ENCODE peak calls at places on chromosomes 6 and 20, in seven cellular contexts. P is IMR-90, X is H9, E is H1, R is mesenchymal stem cell, S is mesendoderm, W is trophoblast cell. D is an unnamed sample.

GRCh38 chr6:49121970-49122369 is 341.1 kb downstream of the MMUT start:
- DNase-seq in P (no peak), X (no peak), E (no peak), R (no peak), S (no peak), W (no peak), D (no peak)

GRCh38 chr6:131597448-131597847 is 24.4 kb downstream of the ARG1 start:
- DNase-seq in P (no peak), X (no peak), E (no peak), R (peak), S (peak), W (no peak), D (no peak)

GRCh38 chr6:35442693-35443092 is 9.4 kb upstream of the FANCE start:
- DNase-seq in P (no peak), X (no peak), E (no peak), R (no peak), S (no peak), W (no peak), D (no peak)

GRCh38 chr6:81937296-81937937 is 184.9 kb upstream of the TENT5A start:
- DNase-seq in P (peak), X (no peak), E (no peak), R (peak), S (no peak), W (no peak), D (no peak)

GRCh38 chr6:53492860-53493634 is 51.9 kb downstream of the GCLC start:
- DNase-seq in P (peak), X (peak), E (peak), R (peak), S (peak), W (no peak), D (peak)

GRCh38 chr20:62763404-62763803 is 32.9 kb upstream of the MRGBP start:
- DNase-seq in P (no peak), X (no peak), E (no peak), R (no peak), S (no peak), W (no peak), D (no peak)

GRCh38 chr6:140020207-140020791 is 645.9 kb upstream of the CITED2 start:
- DNase-seq in P (no peak), X (no peak), E (no peak), R (no peak), S (no peak), W (no peak), D (no peak)

GRCh38 chr6:136114661-136115060 is 135.4 kb downstream of the MTFR2 start:
- DNase-seq in P (no peak), X (no peak), E (no peak), R (no peak), S (no peak), W (no peak), D (no peak)

GRCh38 chr20:38932457-38933120 is 6.4 kb downstream of the FAM83D start:
- DNase-seq in P (peak), X (no peak), E (no peak), R (peak), S (peak), W (peak), D (no peak)

DNA sequence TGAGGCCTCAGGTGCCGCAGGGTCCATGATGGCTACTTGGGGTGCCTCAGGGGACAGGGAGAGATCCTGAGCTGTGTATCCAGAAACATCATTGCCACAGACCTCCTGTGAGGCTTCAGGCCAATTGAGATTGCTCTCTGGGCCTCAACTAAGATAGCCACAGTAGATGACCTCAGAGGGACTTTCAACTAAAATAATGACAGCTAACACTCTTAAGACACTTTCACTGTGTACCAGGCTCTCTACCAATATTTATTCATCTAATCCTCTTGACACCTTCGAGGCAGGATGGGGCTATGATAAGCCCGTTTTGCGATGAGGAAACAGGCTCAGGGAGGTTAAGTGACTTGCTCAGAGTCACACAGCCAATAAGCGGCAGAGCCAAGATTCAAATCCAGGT is 10.7 kb downstream of the RIMS4 start:
- DNase-seq in P (no peak), X (no peak), E (no peak), R (no peak), S (no peak), W (no peak), D (no peak)
- H4K8ac ChIP-seq in P (no peak), X (no peak), E (no peak), R (no peak), S (no peak), W (no peak), D (no peak)

GRCh38 chr20:435558-435957 is 26.8 kb downstream of the TBC1D20 start:
- DNase-seq in P (no peak), X (no peak), E (no peak), R (no peak), S (no peak), W (peak), D (no peak)
- H3K18ac ChIP-seq in P (no peak), X (no peak), E (no peak), R (no peak), S (no peak), W (no peak), D (no peak)

GRCh38 chr6:145081677-145082076 is 653.6 kb downstream of the EPM2A start:
- DNase-seq in P (no peak), X (no peak), E (no peak), R (no peak), S (no peak), W (no peak), D (no peak)

GRCh38 chr6:145076110-145076841 is 659.0 kb downstream of the EPM2A start:
- DNase-seq in P (no peak), X (no peak), E (no peak), R (no peak), S (no peak), W (no peak), D (no peak)

GRCh38 chr6:145077382-145077781 is 657.9 kb downstream of the EPM2A start:
- DNase-seq in P (no peak), X (no peak), E (no peak), R (no peak), S (no peak), W (no peak), D (no peak)

GRCh38 chr6:145082359-145082758 is 653.0 kb downstream of the EPM2A start:
- DNase-seq in P (no peak), X (no peak), E (no peak), R (no peak), S (no peak), W (no peak), D (no peak)

DNA sequence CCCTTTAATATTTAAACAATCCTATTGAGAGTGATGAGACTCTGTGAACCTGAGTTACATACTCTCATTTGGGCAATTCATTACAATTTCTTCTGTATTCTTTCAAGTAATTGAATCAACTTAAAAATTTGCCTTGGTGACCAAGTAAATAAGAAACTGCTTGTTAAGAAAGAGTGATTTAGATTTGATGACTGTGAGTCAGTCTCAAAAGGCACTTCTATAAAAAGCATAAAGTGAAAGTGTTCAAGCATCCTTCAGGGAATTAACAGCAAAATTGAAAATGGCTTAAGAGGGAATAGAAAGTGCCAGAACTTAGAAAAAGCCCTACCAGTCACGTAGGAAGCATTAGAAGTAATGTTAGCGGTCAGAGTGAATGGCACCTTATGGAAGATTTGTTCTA is 654.7 kb downstream of the EPM2A start:
- DNase-seq in P (no peak), X (no peak), E (no peak), R (no peak), S (no peak), W (no peak), D (no peak)
- H4K8ac ChIP-seq in P (no peak), X (no peak), E (no peak), R (no peak), S (no peak), W (no peak), D (no peak)

GRCh38 chr6:28340310-28340709 is 4.4 kb upstream of the ZSCAN31 start:
- DNase-seq in P (no peak), X (no peak), E (no peak), R (no peak), S (no peak), W (no peak), D (no peak)
- H3K18ac ChIP-seq in P (no peak), X (no peak), E (no peak), R (no peak), S (no peak), W (no peak), D (no peak)

GRCh38 chr6:31467151-31467550 is 30.8 kb upstream of the MICB start:
- DNase-seq in P (no peak), X (no peak), E (no peak), R (no peak), S (peak), W (no peak), D (no peak)

GRCh38 chr6:31466466-31466865 is 31.5 kb upstream of the MICB start:
- DNase-seq in P (no peak), X (no peak), E (no peak), R (no peak), S (no peak), W (no peak), D (no peak)

GRCh38 chr6:31465185-31465536 is 32.8 kb upstream of the MICB start:
- DNase-seq in P (no peak), X (no peak), E (no peak), R (no peak), S (no peak), W (no peak), D (no peak)

GRCh38 chr6:31464252-31465184 is 33.4 kb upstream of the MICB start:
- DNase-seq in P (no peak), X (no peak), E (no peak), R (no peak), S (no peak), W (no peak), D (no peak)

DNA sequence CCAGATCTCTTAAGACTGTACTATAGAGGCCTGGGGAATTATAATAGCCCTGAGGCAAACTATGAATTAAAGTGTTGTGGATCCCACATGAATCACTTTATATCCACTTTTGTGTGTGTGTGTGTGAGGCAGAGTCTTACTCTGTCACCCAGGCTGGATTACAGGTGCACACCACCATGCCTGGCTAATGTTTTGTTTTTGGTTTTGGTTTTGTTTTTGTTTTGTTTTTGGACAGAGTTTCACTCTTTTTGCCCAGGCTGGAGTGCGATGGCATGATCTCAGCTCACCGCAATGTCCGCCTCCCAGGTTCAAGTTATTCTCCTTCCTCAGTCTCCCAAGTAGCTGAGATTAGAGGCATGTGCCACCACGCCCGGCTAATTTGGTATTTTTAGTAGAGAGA is 32.2 kb upstream of the MICB start:
- DNase-seq in P (no peak), X (no peak), E (no peak), R (no peak), S (no peak), W (no peak), D (no peak)
- H4K8ac ChIP-seq in P (no peak), X (no peak), E (no peak), R (no peak), S (no peak), W (no peak), D (no peak)

GRCh38 chr6:31068738-31069340 is 43.5 kb downstream of the C6orf15 start:
- DNase-seq in P (peak), X (peak), E (peak), R (peak), S (peak), W (peak), D (peak)

GRCh38 chr6:31070711-31071197 is 41.6 kb downstream of the C6orf15 start:
- DNase-seq in P (peak), X (peak), E (peak), R (peak), S (peak), W (peak), D (peak)

GRCh38 chr6:31063906-31064435 is 48.4 kb downstream of the C6orf15 start:
- DNase-seq in P (no peak), X (no peak), E (no peak), R (no peak), S (no peak), W (no peak), D (no peak)

GRCh38 chr6:31065556-31065955 is 46.8 kb downstream of the C6orf15 start:
- DNase-seq in P (peak), X (no peak), E (no peak), R (no peak), S (no peak), W (no peak), D (no peak)

DNA sequence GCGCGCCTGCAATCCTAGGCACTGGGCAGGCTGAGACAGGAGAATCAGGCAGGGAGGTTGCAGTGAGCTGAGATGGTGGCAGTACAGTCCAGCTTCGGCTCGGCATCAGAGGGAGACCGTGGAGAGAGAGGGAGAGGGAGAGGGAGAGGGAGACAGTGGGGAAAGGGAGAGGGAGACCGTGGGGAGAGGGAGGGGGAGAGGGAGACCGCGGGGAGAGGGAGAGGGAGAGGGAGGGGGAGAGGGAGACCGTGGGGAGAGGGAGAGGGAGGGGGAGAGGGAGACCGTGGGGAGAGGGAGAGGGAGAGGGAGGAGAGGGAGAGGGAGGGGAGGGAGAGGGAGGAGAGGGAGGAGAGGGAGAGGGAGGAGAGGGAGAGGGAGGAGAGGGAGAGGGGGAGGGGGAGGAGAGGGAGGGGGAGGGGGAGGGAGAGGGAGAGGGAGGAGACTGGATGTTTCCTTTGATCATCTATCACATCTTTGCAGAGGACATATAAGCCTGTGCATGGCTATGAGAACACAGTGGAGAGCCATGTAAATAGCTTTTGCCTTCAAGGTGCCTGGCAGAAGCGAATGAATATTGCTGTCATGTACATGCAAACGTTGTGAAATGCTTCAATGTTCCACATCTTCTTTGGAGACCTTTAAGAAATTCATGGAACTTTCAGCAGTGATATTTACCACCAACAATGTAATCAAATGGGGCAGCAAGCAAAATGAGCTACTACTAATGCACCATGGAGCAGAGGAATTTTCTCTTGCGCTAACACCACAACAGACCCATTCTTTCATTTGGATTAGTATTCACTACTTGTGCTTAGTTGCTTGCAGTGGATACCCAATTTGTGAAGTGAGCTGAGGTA is 44.3 kb downstream of the C6orf15 start:
- DNase-seq in P (no peak), X (no peak), E (no peak), R (no peak), S (no peak), W (no peak), D (no peak)
- H3K18ac ChIP-seq in P (no peak), X (no peak), E (no peak), R (no peak), S (no peak), W (no peak), D (no peak)

GRCh38 chr6:143165315-143165855 is 104.7 kb downstream of the AIG1 start:
- DNase-seq in P (no peak), X (no peak), E (no peak), R (no peak), S (no peak), W (no peak), D (no peak)
- H4K8ac ChIP-seq in P (no peak), X (no peak), E (no peak), R (no peak), S (no peak), W (no peak), D (no peak)

D was measured in neuronal stem cell.